ENCODE peak calls at places on chromosomes 6 and 20, in nine cellular contexts. One of them, this sample, is unnamed.
A peak's percentile ranks its signal among the peaks of the same experiment; 100 is the strongest.

GRCh38 chr6:126600258-126600916 is 260.5 kb downstream of the CENPW start:
- DNase-seq in activated naive CD8-positive, alpha-beta T cell treated with anti-CD3 and anti-CD28 coated beads for 36 hours: no peak
- DNase-seq in HTR-8/SVneo: no peak
- DNase-seq in stimulated activated naive CD4-positive, alpha-beta T cell treated with Interleukin-2 at 50 U/mL for 16 hours: no peak
- DNase-seq in upper lobe of right lung: no peak
- DNase-seq in left ventricle myocardium inferior: no peak
- DNase-seq in HuH-7: no peak
- DNase-seq in astrocyte: no peak
- DNase-seq in nephron progenitor cell: no peak
- DNase-seq in this sample: no peak

GRCh38 chr20:64106981-64107735 is at the start of gene NPBWR2:
- DNase-seq in activated naive CD8-positive, alpha-beta T cell treated with anti-CD3 and anti-CD28 coated beads for 36 hours: peak; percentile 38
- DNase-seq in HTR-8/SVneo: no peak
- DNase-seq in stimulated activated naive CD4-positive, alpha-beta T cell treated with Interleukin-2 at 50 U/mL for 16 hours: no peak
- DNase-seq in upper lobe of right lung: peak; percentile 56
- DNase-seq in left ventricle myocardium inferior: peak; percentile 8
- DNase-seq in HuH-7: no peak
- DNase-seq in astrocyte: no peak
- DNase-seq in nephron progenitor cell: no peak
- DNase-seq in this sample: peak; percentile 59

GRCh38 chr20:19947611-19948264 is 69.4 kb upstream of the NAA20 start:
- DNase-seq in activated naive CD8-positive, alpha-beta T cell treated with anti-CD3 and anti-CD28 coated beads for 36 hours: no peak
- DNase-seq in HTR-8/SVneo: no peak
- DNase-seq in stimulated activated naive CD4-positive, alpha-beta T cell treated with Interleukin-2 at 50 U/mL for 16 hours: no peak
- DNase-seq in upper lobe of right lung: no peak
- DNase-seq in left ventricle myocardium inferior: no peak
- DNase-seq in HuH-7: no peak
- DNase-seq in astrocyte: peak; percentile 82
- DNase-seq in nephron progenitor cell: no peak
- DNase-seq in this sample: no peak

GRCh38 chr6:125236536-125237327 is 65.0 kb downstream of the HDDC2 start:
- DNase-seq in activated naive CD8-positive, alpha-beta T cell treated with anti-CD3 and anti-CD28 coated beads for 36 hours: no peak
- DNase-seq in HTR-8/SVneo: no peak
- DNase-seq in stimulated activated naive CD4-positive, alpha-beta T cell treated with Interleukin-2 at 50 U/mL for 16 hours: no peak
- DNase-seq in upper lobe of right lung: no peak
- DNase-seq in left ventricle myocardium inferior: no peak
- DNase-seq in HuH-7: peak; percentile 8
- DNase-seq in astrocyte: no peak
- DNase-seq in nephron progenitor cell: no peak
- DNase-seq in this sample: no peak

GRCh38 chr6:11121851-11122250 is 10.3 kb upstream of the ERVFRD-1 start:
- DNase-seq in activated naive CD8-positive, alpha-beta T cell treated with anti-CD3 and anti-CD28 coated beads for 36 hours: no peak
- DNase-seq in HTR-8/SVneo: no peak
- DNase-seq in stimulated activated naive CD4-positive, alpha-beta T cell treated with Interleukin-2 at 50 U/mL for 16 hours: no peak
- DNase-seq in upper lobe of right lung: no peak
- DNase-seq in left ventricle myocardium inferior: no peak
- DNase-seq in HuH-7: no peak
- DNase-seq in astrocyte: peak; percentile 27
- DNase-seq in nephron progenitor cell: no peak
- DNase-seq in this sample: no peak

GRCh38 chr6:65707134-65707826 is at the start of gene EYS:
- DNase-seq in activated naive CD8-positive, alpha-beta T cell treated with anti-CD3 and anti-CD28 coated beads for 36 hours: no peak
- DNase-seq in HTR-8/SVneo: no peak
- DNase-seq in stimulated activated naive CD4-positive, alpha-beta T cell treated with Interleukin-2 at 50 U/mL for 16 hours: no peak
- DNase-seq in upper lobe of right lung: no peak
- DNase-seq in left ventricle myocardium inferior: no peak
- DNase-seq in HuH-7: peak; percentile 3
- DNase-seq in astrocyte: no peak
- DNase-seq in nephron progenitor cell: no peak
- DNase-seq in this sample: no peak

GRCh38 chr6:20400476-20401402 is 940 bp upstream of the E2F3 start:
- DNase-seq in activated naive CD8-positive, alpha-beta T cell treated with anti-CD3 and anti-CD28 coated beads for 36 hours: peak; percentile 43
- DNase-seq in HTR-8/SVneo: peak; percentile 71
- DNase-seq in stimulated activated naive CD4-positive, alpha-beta T cell treated with Interleukin-2 at 50 U/mL for 16 hours: peak; percentile 12
- DNase-seq in upper lobe of right lung: no peak
- DNase-seq in left ventricle myocardium inferior: peak; percentile 59
- DNase-seq in HuH-7: peak; percentile 61
- DNase-seq in astrocyte: no peak
- DNase-seq in nephron progenitor cell: peak; percentile 26
- DNase-seq in this sample: peak; percentile 84

GRCh38 chr6:170443151-170443662 is 109.9 kb downstream of the PSMB1 start:
- DNase-seq in activated naive CD8-positive, alpha-beta T cell treated with anti-CD3 and anti-CD28 coated beads for 36 hours: no peak
- DNase-seq in HTR-8/SVneo: no peak
- DNase-seq in stimulated activated naive CD4-positive, alpha-beta T cell treated with Interleukin-2 at 50 U/mL for 16 hours: no peak
- DNase-seq in upper lobe of right lung: peak; percentile 52
- DNase-seq in left ventricle myocardium inferior: no peak
- DNase-seq in HuH-7: peak; percentile 48
- DNase-seq in astrocyte: no peak
- DNase-seq in nephron progenitor cell: no peak
- DNase-seq in this sample: no peak

GRCh38 chr6:69820438-69820837 is 23.6 kb upstream of the LMBRD1 start:
- DNase-seq in activated naive CD8-positive, alpha-beta T cell treated with anti-CD3 and anti-CD28 coated beads for 36 hours: no peak
- DNase-seq in HTR-8/SVneo: no peak
- DNase-seq in stimulated activated naive CD4-positive, alpha-beta T cell treated with Interleukin-2 at 50 U/mL for 16 hours: no peak
- DNase-seq in upper lobe of right lung: no peak
- DNase-seq in left ventricle myocardium inferior: no peak
- DNase-seq in HuH-7: no peak
- DNase-seq in astrocyte: no peak
- DNase-seq in nephron progenitor cell: no peak
- DNase-seq in this sample: no peak

GRCh38 chr6:135962731-135963130 is 111.2 kb downstream of the PDE7B start:
- DNase-seq in activated naive CD8-positive, alpha-beta T cell treated with anti-CD3 and anti-CD28 coated beads for 36 hours: no peak
- DNase-seq in HTR-8/SVneo: no peak
- DNase-seq in stimulated activated naive CD4-positive, alpha-beta T cell treated with Interleukin-2 at 50 U/mL for 16 hours: no peak
- DNase-seq in upper lobe of right lung: no peak
- DNase-seq in left ventricle myocardium inferior: no peak
- DNase-seq in HuH-7: no peak
- DNase-seq in astrocyte: peak; percentile 99
- DNase-seq in nephron progenitor cell: no peak
- DNase-seq in this sample: no peak

GRCh38 chr6:136701011-136701410 is 91.3 kb downstream of the MAP3K5 start:
- DNase-seq in activated naive CD8-positive, alpha-beta T cell treated with anti-CD3 and anti-CD28 coated beads for 36 hours: no peak
- DNase-seq in HTR-8/SVneo: no peak
- DNase-seq in stimulated activated naive CD4-positive, alpha-beta T cell treated with Interleukin-2 at 50 U/mL for 16 hours: no peak
- DNase-seq in upper lobe of right lung: no peak
- DNase-seq in left ventricle myocardium inferior: no peak
- DNase-seq in HuH-7: no peak
- DNase-seq in astrocyte: no peak
- DNase-seq in nephron progenitor cell: no peak
- DNase-seq in this sample: no peak

GRCh38 chr6:37516076-37516919 is 16.6 kb upstream of the CCDC167 start:
- DNase-seq in activated naive CD8-positive, alpha-beta T cell treated with anti-CD3 and anti-CD28 coated beads for 36 hours: peak; percentile 91
- DNase-seq in HTR-8/SVneo: no peak
- DNase-seq in stimulated activated naive CD4-positive, alpha-beta T cell treated with Interleukin-2 at 50 U/mL for 16 hours: peak; percentile 92
- DNase-seq in upper lobe of right lung: peak; percentile 80
- DNase-seq in left ventricle myocardium inferior: peak; percentile 31
- DNase-seq in HuH-7: no peak
- DNase-seq in astrocyte: no peak
- DNase-seq in nephron progenitor cell: no peak
- DNase-seq in this sample: peak; percentile 85

GRCh38 chr6:132413501-132413805 is 12.2 kb upstream of the MOXD1 start:
- DNase-seq in activated naive CD8-positive, alpha-beta T cell treated with anti-CD3 and anti-CD28 coated beads for 36 hours: no peak
- DNase-seq in HTR-8/SVneo: no peak
- DNase-seq in stimulated activated naive CD4-positive, alpha-beta T cell treated with Interleukin-2 at 50 U/mL for 16 hours: no peak
- DNase-seq in upper lobe of right lung: no peak
- DNase-seq in left ventricle myocardium inferior: no peak
- DNase-seq in HuH-7: no peak
- DNase-seq in astrocyte: no peak
- DNase-seq in nephron progenitor cell: no peak
- DNase-seq in this sample: no peak

GRCh38 chr6:32439139-32439538 is 548 bp upstream of the HLA-DRA start:
- DNase-seq in activated naive CD8-positive, alpha-beta T cell treated with anti-CD3 and anti-CD28 coated beads for 36 hours: no peak
- DNase-seq in HTR-8/SVneo: no peak
- DNase-seq in stimulated activated naive CD4-positive, alpha-beta T cell treated with Interleukin-2 at 50 U/mL for 16 hours: no peak
- DNase-seq in upper lobe of right lung: no peak
- DNase-seq in left ventricle myocardium inferior: no peak
- DNase-seq in HuH-7: no peak
- DNase-seq in astrocyte: no peak
- DNase-seq in nephron progenitor cell: no peak
- DNase-seq in this sample: no peak

GRCh38 chr6:11251553-11252358 is 19.3 kb upstream of the NEDD9 start:
- DNase-seq in activated naive CD8-positive, alpha-beta T cell treated with anti-CD3 and anti-CD28 coated beads for 36 hours: no peak
- DNase-seq in HTR-8/SVneo: no peak
- DNase-seq in stimulated activated naive CD4-positive, alpha-beta T cell treated with Interleukin-2 at 50 U/mL for 16 hours: no peak
- DNase-seq in upper lobe of right lung: no peak
- DNase-seq in left ventricle myocardium inferior: peak; percentile 45
- DNase-seq in HuH-7: no peak
- DNase-seq in astrocyte: peak; percentile 58
- DNase-seq in nephron progenitor cell: no peak
- DNase-seq in this sample: peak; percentile 76

GRCh38 chr20:41232971-41233926 is 84.3 kb downstream of the ZHX3 start:
- DNase-seq in activated naive CD8-positive, alpha-beta T cell treated with anti-CD3 and anti-CD28 coated beads for 36 hours: no peak
- DNase-seq in HTR-8/SVneo: peak; percentile 41
- DNase-seq in stimulated activated naive CD4-positive, alpha-beta T cell treated with Interleukin-2 at 50 U/mL for 16 hours: no peak
- DNase-seq in upper lobe of right lung: no peak
- DNase-seq in left ventricle myocardium inferior: no peak
- DNase-seq in HuH-7: no peak
- DNase-seq in astrocyte: peak; percentile 92
- DNase-seq in nephron progenitor cell: no peak
- DNase-seq in this sample: no peak

GRCh38 chr6:13554929-13555333 is 19.5 kb upstream of the SIRT5 start:
- DNase-seq in activated naive CD8-positive, alpha-beta T cell treated with anti-CD3 and anti-CD28 coated beads for 36 hours: no peak
- DNase-seq in HTR-8/SVneo: no peak
- DNase-seq in stimulated activated naive CD4-positive, alpha-beta T cell treated with Interleukin-2 at 50 U/mL for 16 hours: no peak
- DNase-seq in upper lobe of right lung: no peak
- DNase-seq in left ventricle myocardium inferior: peak; percentile 62
- DNase-seq in HuH-7: no peak
- DNase-seq in astrocyte: peak; percentile 32
- DNase-seq in nephron progenitor cell: peak; percentile 42
- DNase-seq in this sample: peak; percentile 83

GRCh38 chr20:62466806-62467537 is 8.8 kb downstream of the GATA5 start:
- DNase-seq in activated naive CD8-positive, alpha-beta T cell treated with anti-CD3 and anti-CD28 coated beads for 36 hours: no peak
- DNase-seq in HTR-8/SVneo: no peak
- DNase-seq in stimulated activated naive CD4-positive, alpha-beta T cell treated with Interleukin-2 at 50 U/mL for 16 hours: no peak
- DNase-seq in upper lobe of right lung: no peak
- DNase-seq in left ventricle myocardium inferior: no peak
- DNase-seq in HuH-7: no peak
- DNase-seq in astrocyte: no peak
- DNase-seq in nephron progenitor cell: no peak
- DNase-seq in this sample: no peak

GRCh38 chr6:9523462-9523861 is 891.4 kb downstream of the TFAP2A start:
- DNase-seq in activated naive CD8-positive, alpha-beta T cell treated with anti-CD3 and anti-CD28 coated beads for 36 hours: no peak
- DNase-seq in HTR-8/SVneo: peak; percentile 69
- DNase-seq in stimulated activated naive CD4-positive, alpha-beta T cell treated with Interleukin-2 at 50 U/mL for 16 hours: no peak
- DNase-seq in upper lobe of right lung: no peak
- DNase-seq in left ventricle myocardium inferior: no peak
- DNase-seq in HuH-7: no peak
- DNase-seq in astrocyte: peak; percentile 92
- DNase-seq in nephron progenitor cell: no peak
- DNase-seq in this sample: no peak

GRCh38 chr20:32483351-32484220 is 101.5 kb downstream of the NOL4L start:
- DNase-seq in activated naive CD8-positive, alpha-beta T cell treated with anti-CD3 and anti-CD28 coated beads for 36 hours: peak; percentile 74
- DNase-seq in HTR-8/SVneo: peak; percentile 62
- DNase-seq in stimulated activated naive CD4-positive, alpha-beta T cell treated with Interleukin-2 at 50 U/mL for 16 hours: peak; percentile 66
- DNase-seq in upper lobe of right lung: peak; percentile 89
- DNase-seq in left ventricle myocardium inferior: peak; percentile 60
- DNase-seq in HuH-7: peak; percentile 82
- DNase-seq in astrocyte: peak; percentile 77
- DNase-seq in nephron progenitor cell: peak; percentile 86
- DNase-seq in this sample: peak; percentile 92

GRCh38 chr6:42555477-42556457 is 8.1 kb upstream of the UBR2 start:
- DNase-seq in activated naive CD8-positive, alpha-beta T cell treated with anti-CD3 and anti-CD28 coated beads for 36 hours: no peak
- DNase-seq in HTR-8/SVneo: no peak
- DNase-seq in stimulated activated naive CD4-positive, alpha-beta T cell treated with Interleukin-2 at 50 U/mL for 16 hours: no peak
- DNase-seq in upper lobe of right lung: no peak
- DNase-seq in left ventricle myocardium inferior: no peak
- DNase-seq in HuH-7: no peak
- DNase-seq in astrocyte: no peak
- DNase-seq in nephron progenitor cell: no peak
- DNase-seq in this sample: no peak

GRCh38 chr20:49529470-49529869 is 38.5 kb downstream of the PTGIS start:
- DNase-seq in activated naive CD8-positive, alpha-beta T cell treated with anti-CD3 and anti-CD28 coated beads for 36 hours: no peak
- DNase-seq in HTR-8/SVneo: no peak
- DNase-seq in stimulated activated naive CD4-positive, alpha-beta T cell treated with Interleukin-2 at 50 U/mL for 16 hours: no peak
- DNase-seq in upper lobe of right lung: no peak
- DNase-seq in left ventricle myocardium inferior: no peak
- DNase-seq in HuH-7: no peak
- DNase-seq in astrocyte: no peak
- DNase-seq in nephron progenitor cell: no peak
- DNase-seq in this sample: no peak

GRCh38 chr6:130744601-130745382 is 82.4 kb upstream of the SMLR1 start:
- DNase-seq in activated naive CD8-positive, alpha-beta T cell treated with anti-CD3 and anti-CD28 coated beads for 36 hours: no peak
- DNase-seq in HTR-8/SVneo: no peak
- DNase-seq in stimulated activated naive CD4-positive, alpha-beta T cell treated with Interleukin-2 at 50 U/mL for 16 hours: no peak
- DNase-seq in upper lobe of right lung: no peak
- DNase-seq in left ventricle myocardium inferior: no peak
- DNase-seq in HuH-7: no peak
- DNase-seq in astrocyte: no peak
- DNase-seq in nephron progenitor cell: no peak
- DNase-seq in this sample: no peak

GRCh38 chr6:20688710-20689500 is 154.6 kb downstream of the CDKAL1 start:
- DNase-seq in activated naive CD8-positive, alpha-beta T cell treated with anti-CD3 and anti-CD28 coated beads for 36 hours: no peak
- DNase-seq in HTR-8/SVneo: no peak
- DNase-seq in stimulated activated naive CD4-positive, alpha-beta T cell treated with Interleukin-2 at 50 U/mL for 16 hours: no peak
- DNase-seq in upper lobe of right lung: no peak
- DNase-seq in left ventricle myocardium inferior: no peak
- DNase-seq in HuH-7: no peak
- DNase-seq in astrocyte: peak; percentile 57
- DNase-seq in nephron progenitor cell: no peak
- DNase-seq in this sample: no peak

GRCh38 chr20:37480915-37481314 is 40.1 kb upstream of the NNAT start:
- DNase-seq in activated naive CD8-positive, alpha-beta T cell treated with anti-CD3 and anti-CD28 coated beads for 36 hours: no peak
- DNase-seq in HTR-8/SVneo: no peak
- DNase-seq in stimulated activated naive CD4-positive, alpha-beta T cell treated with Interleukin-2 at 50 U/mL for 16 hours: no peak
- DNase-seq in upper lobe of right lung: no peak
- DNase-seq in left ventricle myocardium inferior: no peak
- DNase-seq in HuH-7: no peak
- DNase-seq in astrocyte: no peak
- DNase-seq in nephron progenitor cell: no peak
- DNase-seq in this sample: no peak

GRCh38 chr6:80333342-80333741 is 226.9 kb downstream of the BCKDHB start:
- DNase-seq in activated naive CD8-positive, alpha-beta T cell treated with anti-CD3 and anti-CD28 coated beads for 36 hours: no peak
- DNase-seq in HTR-8/SVneo: no peak
- DNase-seq in stimulated activated naive CD4-positive, alpha-beta T cell treated with Interleukin-2 at 50 U/mL for 16 hours: no peak
- DNase-seq in upper lobe of right lung: no peak
- DNase-seq in left ventricle myocardium inferior: no peak
- DNase-seq in HuH-7: no peak
- DNase-seq in astrocyte: no peak
- DNase-seq in nephron progenitor cell: no peak
- DNase-seq in this sample: no peak

GRCh38 chr20:63693975-63694595 is 2.4 kb upstream of the TNFRSF6B start:
- DNase-seq in activated naive CD8-positive, alpha-beta T cell treated with anti-CD3 and anti-CD28 coated beads for 36 hours: no peak
- DNase-seq in HTR-8/SVneo: no peak
- DNase-seq in stimulated activated naive CD4-positive, alpha-beta T cell treated with Interleukin-2 at 50 U/mL for 16 hours: no peak
- DNase-seq in upper lobe of right lung: no peak
- DNase-seq in left ventricle myocardium inferior: no peak
- DNase-seq in HuH-7: no peak
- DNase-seq in astrocyte: no peak
- DNase-seq in nephron progenitor cell: no peak
- DNase-seq in this sample: peak; percentile 64

GRCh38 chr20:40970218-40970617 is 58.4 kb upstream of the TOP1 start:
- DNase-seq in activated naive CD8-positive, alpha-beta T cell treated with anti-CD3 and anti-CD28 coated beads for 36 hours: no peak
- DNase-seq in HTR-8/SVneo: no peak
- DNase-seq in stimulated activated naive CD4-positive, alpha-beta T cell treated with Interleukin-2 at 50 U/mL for 16 hours: no peak
- DNase-seq in upper lobe of right lung: no peak
- DNase-seq in left ventricle myocardium inferior: no peak
- DNase-seq in HuH-7: no peak
- DNase-seq in astrocyte: no peak
- DNase-seq in nephron progenitor cell: no peak
- DNase-seq in this sample: no peak

GRCh38 chr20:57738484-57738883 is 28.7 kb upstream of the PMEPA1 start:
- DNase-seq in activated naive CD8-positive, alpha-beta T cell treated with anti-CD3 and anti-CD28 coated beads for 36 hours: no peak
- DNase-seq in HTR-8/SVneo: peak; percentile 63
- DNase-seq in stimulated activated naive CD4-positive, alpha-beta T cell treated with Interleukin-2 at 50 U/mL for 16 hours: no peak
- DNase-seq in upper lobe of right lung: no peak
- DNase-seq in left ventricle myocardium inferior: no peak
- DNase-seq in HuH-7: no peak
- DNase-seq in astrocyte: no peak
- DNase-seq in nephron progenitor cell: no peak
- DNase-seq in this sample: no peak

GRCh38 chr6:41040101-41040910 is 1.3 kb upstream of the UNC5CL start:
- DNase-seq in activated naive CD8-positive, alpha-beta T cell treated with anti-CD3 and anti-CD28 coated beads for 36 hours: no peak
- DNase-seq in HTR-8/SVneo: peak; percentile 60
- DNase-seq in stimulated activated naive CD4-positive, alpha-beta T cell treated with Interleukin-2 at 50 U/mL for 16 hours: no peak
- DNase-seq in upper lobe of right lung: peak; percentile 73
- DNase-seq in left ventricle myocardium inferior: no peak
- DNase-seq in HuH-7: peak; percentile 67
- DNase-seq in astrocyte: peak; percentile 7
- DNase-seq in nephron progenitor cell: no peak
- DNase-seq in this sample: peak; percentile 90

GRCh38 chr6:113315879-113316278 is 541.3 kb upstream of the MARCKS start:
- DNase-seq in activated naive CD8-positive, alpha-beta T cell treated with anti-CD3 and anti-CD28 coated beads for 36 hours: no peak
- DNase-seq in HTR-8/SVneo: no peak
- DNase-seq in stimulated activated naive CD4-positive, alpha-beta T cell treated with Interleukin-2 at 50 U/mL for 16 hours: no peak
- DNase-seq in upper lobe of right lung: no peak
- DNase-seq in left ventricle myocardium inferior: no peak
- DNase-seq in HuH-7: no peak
- DNase-seq in astrocyte: no peak
- DNase-seq in nephron progenitor cell: no peak
- DNase-seq in this sample: no peak